ENCODE peak calls at places on chromosomes 11 and 22, in nine cellular contexts. F is stimulated activated CD4-positive, alpha-beta T cell treated with anti-CD3 and anti-CD28 coated beads, Interleukin-12 subunit alpha, Interleukin-12 subunit beta, amount 100 ng/mL, for 4 hours; I is skeletal muscle cell; A is activated CD4-positive, CD25-positive, alpha-beta regulatory T cell; H is adrenal gland; B is colonic mucosa; V is T-helper 1 cell; X is left ventricle myocardium inferior; G is M059J. P is an unnamed sample.
A peak's percentile ranks its signal among the peaks of the same experiment; 100 is the strongest.

GRCh38 chr11:9170450-9170849 is 79.1 kb upstream of the SCUBE2 start:
- DNase-seq in F (no peak), I (peak; percentile 51), A (no peak), H (peak; percentile 30), B (no peak), V (no peak), X (no peak), G (peak; percentile 52), P (no peak)

GRCh38 chr22:19115628-19116027 is 6.6 kb downstream of the DGCR2 start:
- DNase-seq in F (no peak), I (no peak), A (no peak), H (no peak), B (no peak), V (no peak), X (no peak), G (no peak), P (no peak)

GRCh38 chr22:45677060-45677459 is 5.4 kb downstream of the ATXN10 start:
- DNase-seq in F (no peak), I (no peak), A (no peak), H (no peak), B (no peak), V (no peak), X (no peak), G (peak; percentile 33), P (no peak)

GRCh38 chr11:68049509-68050370 is 10.9 kb downstream of the TCIRG1 start:
- DNase-seq in F (no peak), I (no peak), A (no peak), H (no peak), B (no peak), V (no peak), X (no peak), G (peak; percentile 57), P (no peak)

GRCh38 chr22:20887375-20887774 is 28.6 kb downstream of the SNAP29 start:
- DNase-seq in F (no peak), I (no peak), A (no peak), H (no peak), B (no peak), V (no peak), X (no peak), G (peak; percentile 30), P (no peak)

GRCh38 chr11:69367211-69367964 is 73.4 kb downstream of the MYEOV start:
- DNase-seq in F (no peak), I (no peak), A (no peak), H (no peak), B (no peak), V (no peak), X (no peak), G (peak; percentile 28), P (no peak)

GRCh38 chr11:73376803-73377629 is 817 bp downstream of the RELT start:
- DNase-seq in F (peak; percentile 49), I (peak; percentile 36), A (no peak), H (peak; percentile 72), B (peak; percentile 57), V (peak; percentile 53), X (peak; percentile 45), G (peak; percentile 85), P (no peak)

GRCh38 chr22:43113516-43114251 is 3.1 kb downstream of the BIK start:
- DNase-seq in F (no peak), I (no peak), A (no peak), H (no peak), B (no peak), V (no peak), X (no peak), G (no peak), P (peak; percentile 53)

GRCh38 chr11:13338437-13339069 is 61.0 kb downstream of the BMAL1 start:
- DNase-seq in F (no peak), I (no peak), A (no peak), H (peak; percentile 61), B (no peak), V (no peak), X (no peak), G (peak; percentile 83), P (no peak)

GRCh38 chr11:96049426-96049825 is 125.5 kb upstream of the MTMR2 start:
- DNase-seq in F (no peak), I (no peak), A (no peak), H (no peak), B (no peak), V (no peak), X (no peak), G (no peak), P (no peak)

GRCh38 chr11:75159081-75159953 is 8.4 kb downstream of the SLCO2B1 start:
- DNase-seq in F (no peak), I (no peak), A (no peak), H (no peak), B (peak; percentile 86), V (no peak), X (no peak), G (no peak), P (no peak)

GRCh38 chr22:27730649-27731433 is 70.7 kb downstream of the MN1 start:
- DNase-seq in F (no peak), I (no peak), A (no peak), H (no peak), B (no peak), V (no peak), X (no peak), G (peak; percentile 42), P (no peak)

GRCh38 chr11:128908391-128909246 is 17.5 kb downstream of the KCNJ5 start:
- DNase-seq in F (no peak), I (no peak), A (no peak), H (peak; percentile 87), B (peak; percentile 70), V (no peak), X (peak; percentile 73), G (peak; percentile 83), P (no peak)

GRCh38 chr22:35892192-35892591 is 136.4 kb downstream of the RBFOX2 start:
- DNase-seq in F (no peak), I (no peak), A (no peak), H (peak; percentile 38), B (no peak), V (no peak), X (no peak), G (peak; percentile 68), P (no peak)

P was measured in breast epithelium.